ENCODE peak calls at places on chromosomes 2 and 18, in four cellular contexts. P is thyroid gland; V is CD4-positive, alpha-beta T cell; Z is endothelial cell of umbilical vein. N is an unnamed sample.

GRCh38 chr2:237968048-237968862 is 1.4 kb downstream of the UBE2F start:
- DNase-seq in Z (peak; percentile 17), V (peak; percentile 21), P (peak; percentile 73), N (no peak)

GRCh38 chr2:207418422-207418821 is 111.3 kb upstream of the CREB1 start:
- DNase-seq in P (no peak), V (no peak), Z (no peak), N (no peak)

GRCh38 chr2:60979231-60979630 is 38.3 kb upstream of the PEX13 start:
- DNase-seq in Z (no peak), V (no peak), P (no peak), N (no peak)

GRCh38 chr2:160408575-160409291 is 84.9 kb downstream of the RBMS1 start:
- DNase-seq in Z (peak; percentile 51), V (no peak), P (no peak), N (no peak)

GRCh38 chr2:229627728-229628127 is 86.6 kb downstream of the DNER start:
- DNase-seq in P (no peak), V (no peak), Z (no peak), N (no peak)

GRCh38 chr2:72923833-72924352 is 6.6 kb downstream of the EMX1 start:
- DNase-seq in V (no peak), P (no peak), Z (no peak), N (no peak)

GRCh38 chr2:45282646-45283045 is 273.4 kb upstream of the SIX2 start:
- DNase-seq in P (no peak), Z (no peak), V (no peak), N (no peak)

GRCh38 chr2:61887684-61888303 is 662 bp downstream of the CCT4 start:
- DNase-seq in P (peak; percentile 18), V (no peak), Z (peak; percentile 52), N (no peak)

GRCh38 chr2:54394392-54394791 is 61.7 kb upstream of the SPTBN1 start:
- DNase-seq in V (no peak), P (no peak), Z (no peak), N (no peak)

GRCh38 chr2:239471011-239471792 is 70.4 kb upstream of the HDAC4 start:
- DNase-seq in V (no peak), P (no peak), Z (no peak), N (no peak)

GRCh38 chr2:95023222-95023597 is 2.3 kb upstream of the MAL start:
- DNase-seq in P (peak; percentile 69), V (peak; percentile 40), Z (no peak), N (no peak)

GRCh38 chr2:17617955-17618354 is 77.5 kb downstream of the VSNL1 start:
- DNase-seq in P (no peak), Z (no peak), V (no peak), N (no peak)

GRCh38 chr18:56238576-56238975 is 399.8 kb downstream of the TXNL1 start:
- DNase-seq in V (no peak), Z (no peak), P (no peak), N (no peak)

GRCh38 chr2:16156411-16156810 is 216.1 kb downstream of the MYCN start:
- DNase-seq in V (no peak), P (no peak), Z (no peak), N (no peak)

GRCh38 chr2:169095631-169096105 is 26.3 kb downstream of the DHRS9 start:
- DNase-seq in Z (no peak), V (no peak), P (no peak), N (no peak)

GRCh38 chr2:219486424-219486959 is 12.2 kb upstream of the GMPPA start:
- DNase-seq in P (no peak), V (no peak), Z (no peak), N (no peak)

GRCh38 chr18:50902797-50903196 is 23.9 kb downstream of the ME2 start:
- DNase-seq in P (no peak), Z (no peak), V (no peak), N (no peak)

GRCh38 chr2:69191672-69192071 is 178.7 kb downstream of the ANTXR1 start:
- DNase-seq in Z (no peak), P (no peak), V (no peak), N (no peak)

GRCh38 chr2:25955036-25955435 is 27.3 kb downstream of the KIF3C start:
- DNase-seq in P (no peak), Z (no peak), V (no peak), N (no peak)

GRCh38 chr2:231800493-231801091 is 14.3 kb downstream of the COPS7B start:
- DNase-seq in Z (peak; percentile 51), P (peak; percentile 31), V (peak; percentile 16), N (no peak)

GRCh38 chr2:55883829-55884228 is 39.8 kb downstream of the EFEMP1 start:
- DNase-seq in V (no peak), P (no peak), Z (no peak), N (no peak)

GRCh38 chr2:206642075-206643025 is at the start of gene FAM237A:
- DNase-seq in P (peak; percentile 18), V (no peak), Z (peak; percentile 56), N (no peak)

GRCh38 chr2:187403568-187404260 is 44.3 kb downstream of the CALCRL start:
- DNase-seq in V (no peak), P (no peak), Z (peak; percentile 92), N (no peak)

GRCh38 chr2:37819228-37819627 is 105.9 kb upstream of the RMDN2 start:
- DNase-seq in V (no peak), P (no peak), Z (no peak), N (no peak)

GRCh38 chr2:220393717-220394116 is 766.3 kb downstream of the SLC4A3 start:
- DNase-seq in Z (no peak), P (no peak), V (no peak), N (no peak)

GRCh38 chr2:61405813-61406212 is 65.1 kb downstream of the USP34 start:
- DNase-seq in V (no peak), Z (no peak), P (no peak), N (no peak)

GRCh38 chr2:133570547-133570946 is 2.3 kb upstream of the NCKAP5 start:
- DNase-seq in Z (no peak), V (no peak), P (peak; percentile 49), N (no peak)

GRCh38 chr18:2409906-2410305 is 161.4 kb downstream of the METTL4 start:
- DNase-seq in V (no peak), Z (no peak), P (no peak), N (no peak)

GRCh38 chr2:163600801-163601200 is 135.0 kb downstream of the FIGN start:
- DNase-seq in P (no peak), Z (no peak), V (no peak), N (no peak)
- H3K27ac ChIP-seq in P (no peak overlapping the region), Z (no peak overlapping the region), V (no peak overlapping the region), N (no peak overlapping the region)

GRCh38 chr18:23237524-23238151 is 102.4 kb downstream of the CABLES1 start:
- DNase-seq in Z (peak; percentile 84), V (no peak), P (peak; percentile 60), N (no peak)
- H3K27ac ChIP-seq in Z (peak overlapping the region; percentile 83), V (no peak overlapping the region), P (peak overlapping the region; percentile 94), N (peak overlapping the region; percentile 67)

DNA sequence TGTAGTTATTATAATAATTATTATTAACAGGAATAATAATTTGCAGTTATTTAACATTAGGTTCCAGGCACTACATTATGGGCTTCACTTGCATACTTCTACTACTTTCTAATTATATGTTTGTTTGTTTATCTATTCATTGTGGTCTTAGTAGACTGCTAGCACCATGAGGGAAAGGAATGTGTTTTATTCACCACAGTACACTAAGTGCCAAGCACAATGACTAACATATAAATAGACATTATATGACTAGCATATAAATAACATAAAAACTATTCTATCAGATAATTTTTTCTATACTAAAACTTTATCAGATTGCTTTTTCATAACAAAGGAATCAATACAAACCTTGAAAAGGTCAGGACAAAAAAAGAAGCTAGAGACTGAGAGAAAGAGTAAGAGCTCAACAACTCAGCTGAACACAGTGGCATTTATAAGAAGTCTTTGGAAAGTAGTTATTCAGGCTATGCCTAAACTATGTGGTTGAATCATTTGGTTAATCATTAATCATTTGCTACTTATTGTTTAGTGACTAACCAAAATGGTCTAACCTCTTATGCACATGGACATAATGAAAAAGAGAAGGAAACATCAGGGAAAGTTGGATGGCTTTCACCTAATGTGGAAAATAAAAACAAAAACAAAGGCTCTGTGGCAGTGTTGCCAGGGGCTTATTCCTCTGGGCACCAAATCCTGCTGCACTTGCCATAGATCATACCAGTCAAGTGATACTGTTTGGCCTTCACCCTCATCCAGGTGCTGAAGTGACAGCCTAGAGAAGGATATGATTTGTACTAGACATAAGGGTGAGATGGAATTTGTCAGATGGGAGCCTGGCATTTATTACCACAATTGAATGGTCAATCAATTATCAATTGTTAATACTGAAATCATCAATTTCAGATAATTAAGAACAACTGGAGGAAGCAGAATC is 174.9 kb downstream of the ETAA1 start:
- DNase-seq in Z (no peak), P (no peak), V (no peak), N (no peak)
- H3K27ac ChIP-seq in Z (no peak overlapping the region), P (no peak overlapping the region), V (no peak overlapping the region), N (no peak overlapping the region)

DNA sequence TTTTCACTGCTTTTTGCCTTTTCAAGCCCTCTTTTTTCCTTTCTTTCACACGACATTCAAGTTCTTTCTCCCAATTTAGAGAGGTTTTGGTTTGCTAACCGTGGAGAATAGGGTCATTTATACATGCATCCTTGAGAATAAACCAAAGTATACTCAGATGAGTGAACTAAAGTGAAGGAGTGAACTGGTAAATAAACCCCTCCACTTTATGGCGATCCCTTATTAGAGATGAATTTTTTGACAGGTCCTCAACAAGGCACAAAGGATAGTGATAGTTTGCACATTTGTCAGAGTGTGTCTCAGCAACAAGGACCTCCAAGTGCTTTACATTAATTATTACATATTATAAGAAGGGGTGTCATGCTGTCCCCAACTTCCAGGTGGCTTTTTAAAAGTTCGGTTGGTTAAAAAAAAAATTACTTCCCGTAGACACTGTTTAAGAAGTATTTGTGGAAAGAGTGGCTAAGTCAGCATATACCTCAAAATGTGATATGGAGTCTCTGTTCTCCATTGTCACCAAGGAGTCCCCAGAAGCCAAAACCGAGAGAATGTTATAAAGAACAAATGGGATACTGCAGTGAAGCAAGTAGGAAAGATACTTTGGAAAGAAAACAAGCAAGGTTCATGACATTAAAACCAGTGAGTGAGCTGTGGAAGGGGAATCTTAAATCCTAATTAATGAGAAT is 1.7 kb upstream of the SLC40A1 start:
- DNase-seq in P (no peak), Z (no peak), V (no peak), N (no peak)
- H3K27ac ChIP-seq in P (no peak overlapping the region), Z (no peak overlapping the region), V (no peak overlapping the region), N (no peak overlapping the region)

GRCh38 chr2:21382980-21383520 is 259.3 kb downstream of the TDRD15 start:
- DNase-seq in P (no peak), Z (no peak), V (no peak), N (peak; percentile 53)

GRCh38 chr2:21386666-21387065 is 262.9 kb downstream of the TDRD15 start:
- DNase-seq in P (no peak), Z (no peak), V (no peak), N (no peak)

GRCh38 chr2:21379140-21379539 is 255.4 kb downstream of the TDRD15 start:
- DNase-seq in Z (no peak), P (no peak), V (no peak), N (no peak)

DNA sequence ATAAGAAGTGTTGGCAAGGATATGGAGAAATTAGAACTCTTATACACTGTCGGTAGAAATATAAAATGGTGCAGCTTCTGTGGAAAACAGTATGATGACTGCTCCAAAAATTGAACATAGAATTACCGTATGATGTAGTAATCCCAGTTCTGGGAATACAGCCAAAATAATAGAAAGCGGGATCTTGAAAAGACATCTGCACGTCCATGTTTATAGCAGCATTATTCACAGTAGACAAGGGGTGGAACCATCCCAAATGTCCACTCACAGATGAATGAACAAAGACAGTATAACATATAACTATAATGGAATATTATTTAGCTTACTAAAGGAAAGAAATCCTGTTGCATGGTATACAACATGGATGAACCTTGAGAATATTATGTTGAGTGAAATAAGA is 257.7 kb downstream of the TDRD15 start:
- DNase-seq in Z (no peak), V (no peak), P (no peak), N (no peak)
- H3K27ac ChIP-seq in Z (no peak overlapping the region), V (no peak overlapping the region), P (no peak overlapping the region), N (no peak overlapping the region)

N was measured in caudate nucleus.